ENCODE peak calls at places on chromosomes 6 and 20, in four cellular contexts. Y is GM12878, N is small intestine, W is neural progenitor cell. B is an unnamed sample.

GRCh38 chr6:34176261-34177031 is 30.6 kb upstream of the GRM4 start:
- DNase-seq in N (no peak), W (no peak), Y (no peak), B (no peak)

GRCh38 chr20:16539280-16539679 is 34.0 kb downstream of the KIF16B start:
- DNase-seq in N (peak; percentile 79), Y (no peak), W (no peak), B (no peak)

GRCh38 chr6:116287668-116288282 is 8.0 kb upstream of the TSPYL1 start:
- DNase-seq in Y (no peak), W (peak; percentile 56), N (peak; percentile 53), B (peak; percentile 52)

GRCh38 chr20:38091447-38092216 is 58.1 kb downstream of the RPRD1B start:
- DNase-seq in W (no peak), Y (peak; percentile 60), N (peak; percentile 14), B (no peak)

GRCh38 chr6:42740725-42741124 is 5.2 kb downstream of the TBCC start:
- DNase-seq in W (no peak), Y (no peak), N (no peak), B (no peak)

GRCh38 chr6:151436300-151436699 is 15.6 kb downstream of the RMND1 start:
- DNase-seq in Y (no peak), W (no peak), N (no peak), B (no peak)

GRCh38 chr20:41309817-41310216 is 7.7 kb downstream of the ZHX3 start:
- DNase-seq in N (no peak), W (no peak), Y (no peak), B (no peak)

GRCh38 chr20:36308986-36309385 is 2.8 kb downstream of the DLGAP4 start:
- DNase-seq in Y (no peak), N (no peak), W (no peak), B (no peak)

GRCh38 chr20:22974354-22974753 is 60.8 kb upstream of the SSTR4 start:
- DNase-seq in W (peak; percentile 37), N (no peak), Y (no peak), B (no peak)

GRCh38 chr6:163828038-163828790 is 413.7 kb downstream of the QKI start:
- DNase-seq in W (peak; percentile 31), N (no peak), Y (no peak), B (no peak)

GRCh38 chr6:900716-901605 is 208.0 kb upstream of the EXOC2 start:
- DNase-seq in N (peak; percentile 38), Y (no peak), W (no peak), B (no peak)

GRCh38 chr6:19837511-19838441 is 606 bp downstream of the ID4 start:
- DNase-seq in N (peak; percentile 17), W (peak; percentile 87), Y (no peak), B (no peak)

GRCh38 chr20:63708301-63709148 is 686 bp downstream of the ZGPAT start:
- DNase-seq in W (peak; percentile 54), N (no peak), Y (no peak), B (peak; percentile 16)

GRCh38 chr6:2258112-2258511 is 12.7 kb upstream of the GMDS start:
- DNase-seq in W (no peak), N (no peak), Y (no peak), B (no peak)

GRCh38 chr6:15536201-15536955 is 126.5 kb downstream of the DTNBP1 start:
- DNase-seq in W (no peak), Y (no peak), N (peak; percentile 24), B (no peak)

GRCh38 chr20:50038574-50038991 is 55.8 kb downstream of the SNAI1 start:
- DNase-seq in Y (no peak), W (peak; percentile 62), N (peak; percentile 28), B (no peak)

GRCh38 chr20:24118096-24118780 is 129.7 kb upstream of the GGTLC1 start:
- DNase-seq in N (no peak), Y (no peak), W (no peak), B (no peak)

GRCh38 chr6:140790109-140790508 is 1342.6 kb upstream of the GJE1 start:
- DNase-seq in Y (no peak), W (no peak), N (no peak), B (no peak)

GRCh38 chr6:77040566-77041195 is 422.6 kb downstream of the HTR1B start:
- DNase-seq in Y (no peak), N (no peak), W (no peak), B (no peak)

GRCh38 chr6:7960848-7961247 is 50.3 kb upstream of the TXNDC5 start:
- DNase-seq in Y (peak; percentile 48), W (no peak), N (no peak), B (no peak)

GRCh38 chr6:41921712-41921998 is 356 bp downstream of the BYSL start:
- DNase-seq in Y (no peak), W (no peak), N (no peak), B (no peak)

GRCh38 chr20:1001981-1002681 is at the start of gene RSPO4:
- DNase-seq in N (peak; percentile 17), W (peak; percentile 64), Y (no peak), B (no peak)

GRCh38 chr20:50029697-50030428 is 47.1 kb downstream of the SNAI1 start:
- DNase-seq in Y (no peak), N (no peak), W (no peak), B (no peak)

GRCh38 chr6:39203398-39203797 is 25.9 kb downstream of the KCNK5 start:
- DNase-seq in Y (no peak), N (no peak), W (no peak), B (no peak)

GRCh38 chr6:25042599-25042936 is 106.8 kb upstream of the RIPOR2 start:
- DNase-seq in N (peak; percentile 10), W (no peak), Y (no peak), B (no peak)

GRCh38 chr6:108074359-108075144 is at the start of gene OSTM1:
- DNase-seq in Y (peak; percentile 36), W (peak; percentile 95), N (peak; percentile 88), B (peak; percentile 82)

DNA sequence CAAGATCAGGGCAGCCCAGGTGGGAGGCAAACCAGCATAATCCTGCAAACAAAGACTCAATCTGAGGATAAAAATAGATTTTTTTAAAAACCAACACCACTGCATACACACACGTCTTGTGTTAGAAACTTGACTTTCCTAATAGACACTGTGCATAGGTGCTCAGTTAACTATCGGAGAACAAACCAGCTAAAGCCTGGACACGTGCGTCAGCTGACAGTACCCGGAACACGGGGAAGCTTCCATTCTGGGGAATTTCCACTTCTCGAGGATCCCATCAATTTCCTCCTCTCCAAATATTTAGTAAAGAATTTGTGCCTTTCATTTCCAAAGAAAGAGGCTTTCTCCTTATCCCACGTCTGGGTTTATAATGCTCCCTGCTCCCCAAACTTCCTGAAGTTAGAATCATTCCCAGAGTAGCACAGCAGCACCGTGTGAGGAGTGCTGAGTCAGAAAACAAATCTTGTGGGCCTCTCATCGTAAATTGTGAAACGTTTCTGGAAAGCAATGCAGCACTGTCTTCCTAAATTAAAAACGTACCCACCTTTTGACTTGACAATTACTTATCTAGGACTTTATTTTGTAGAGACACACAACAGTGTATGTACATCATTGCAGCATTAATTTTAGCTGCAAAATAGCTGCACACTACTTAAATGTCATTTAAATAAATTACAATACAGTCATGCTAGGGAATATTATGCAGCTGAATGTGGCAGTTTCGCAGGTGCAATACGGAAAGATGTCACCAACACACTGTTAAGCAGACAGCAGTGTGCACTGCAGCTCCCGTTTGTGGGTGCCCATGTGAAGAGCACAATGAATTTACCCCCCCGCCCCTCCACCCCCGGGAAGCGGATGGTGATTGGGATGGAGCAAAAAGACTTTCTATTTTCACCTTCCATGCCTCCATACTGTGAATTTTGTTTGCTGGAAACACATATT is 31.0 kb downstream of the RRBP1 start:
- DNase-seq in W (no peak), Y (no peak), N (no peak), B (no peak)
- H3K4me1 ChIP-seq in W (peaks cover 27% of the 10 kb centered on the region), Y (peaks cover 9% of the 10 kb centered on the region), N (peaks cover 20% of the 10 kb centered on the region), B (peaks cover 7% of the 10 kb centered on the region)

DNA sequence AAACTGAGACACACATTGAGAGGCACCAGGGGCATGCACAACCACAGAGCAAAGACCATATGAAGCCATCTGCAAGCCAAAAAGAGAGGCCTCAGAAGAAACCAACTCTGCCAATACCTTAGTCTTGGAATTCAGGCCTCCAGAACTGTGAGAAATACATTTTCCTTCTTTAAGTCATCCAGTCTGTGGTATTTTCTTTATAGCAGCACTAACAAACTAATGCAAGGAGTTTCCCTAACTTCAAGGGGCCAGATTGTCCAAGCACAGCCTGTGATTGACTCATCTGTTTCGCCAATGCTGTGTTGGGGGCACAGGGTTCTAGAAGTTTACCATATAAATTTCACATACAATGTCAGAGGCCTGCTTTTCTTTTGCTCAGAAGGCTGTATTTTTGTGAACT is 364.6 kb downstream of the GJA1 start:
- DNase-seq in N (no peak), W (no peak), Y (no peak), B (no peak)
- H3K9me3 ChIP-seq in N (no peaks in the 10 kb centered on the region), W (no peaks in the 10 kb centered on the region), Y (no peaks in the 10 kb centered on the region), B (peaks cover 2% of the 10 kb centered on the region)

GRCh38 chr6:82573200-82573972 is 209.8 kb downstream of the TPBG start:
- DNase-seq in W (no peak), N (no peak), Y (no peak), B (no peak)

GRCh38 chr6:82571431-82571830 is 207.8 kb downstream of the TPBG start:
- DNase-seq in N (no peak), W (peak; percentile 26), Y (no peak), B (no peak)

DNA sequence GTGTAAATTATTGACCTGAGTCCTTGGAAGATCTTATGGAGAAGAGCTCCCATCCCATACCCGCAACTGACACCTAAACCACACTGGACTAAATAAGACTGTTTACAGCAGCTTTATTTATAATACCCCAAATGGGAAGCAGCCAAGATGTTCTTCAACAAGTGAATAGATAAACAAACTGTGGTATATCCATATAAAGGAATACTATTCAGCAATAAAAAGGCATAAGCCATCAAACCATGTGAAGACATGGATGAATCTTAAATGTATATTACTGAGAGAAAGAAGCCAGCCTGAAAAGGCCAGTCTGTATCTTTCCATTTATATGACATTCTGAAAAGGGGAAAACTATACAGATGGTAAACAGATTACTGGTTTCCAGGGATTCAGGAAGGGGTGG is 212.7 kb downstream of the TPBG start:
- DNase-seq in Y (no peak), N (no peak), W (no peak), B (no peak)
- H3K4me3 ChIP-seq in Y (no peak overlapping the region), N (no peak overlapping the region), W (no peak overlapping the region), B (no peak overlapping the region)

GRCh38 chr20:3744037-3744436 is 11.6 kb downstream of the HSPA12B start:
- DNase-seq in Y (no peak), W (no peak), N (no peak), B (no peak)

GRCh38 chr20:3740600-3741301 is 8.3 kb downstream of the HSPA12B start:
- DNase-seq in Y (no peak), W (no peak), N (no peak), B (no peak)

GRCh38 chr20:3743251-3743650 is 10.8 kb downstream of the HSPA12B start:
- DNase-seq in W (no peak), N (no peak), Y (no peak), B (no peak)

GRCh38 chr20:3739926-3740599 is 7.6 kb downstream of the HSPA12B start:
- DNase-seq in W (no peak), N (no peak), Y (no peak), B (no peak)

DNA sequence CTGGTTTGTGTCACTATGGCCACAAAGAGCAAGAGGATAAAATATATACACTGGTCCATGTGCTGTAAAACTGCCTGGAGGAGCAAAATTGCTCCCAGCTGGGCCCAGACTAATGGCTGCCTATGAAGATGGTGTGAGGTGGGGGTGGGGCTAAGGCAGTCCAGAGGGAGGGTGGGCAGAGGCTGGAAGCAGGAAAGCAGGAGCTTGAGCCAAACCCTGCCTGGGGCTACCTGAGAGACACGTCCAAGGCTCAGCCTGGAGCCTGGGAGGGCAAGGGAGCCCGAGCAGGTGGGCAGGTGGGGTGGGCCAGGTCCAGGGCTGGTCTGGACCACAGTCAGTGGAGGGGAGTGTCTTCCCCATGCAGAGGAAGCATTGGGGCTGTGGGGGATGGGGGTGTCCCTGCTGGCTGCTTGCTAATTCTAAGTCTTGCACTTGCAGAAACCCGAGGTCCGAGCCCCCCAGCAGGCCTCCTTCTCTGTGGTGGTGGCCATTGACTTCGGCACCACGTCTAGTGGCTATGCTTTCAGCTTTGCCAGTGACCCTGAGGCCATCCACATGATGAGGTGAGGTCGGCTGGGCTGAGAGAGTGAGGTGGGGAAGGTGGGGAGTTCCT is 9.5 kb downstream of the HSPA12B start:
- DNase-seq in Y (no peak), N (no peak), W (no peak), B (no peak)
- H3K4me1 ChIP-seq in Y (no peaks in the 10 kb centered on the region), N (no peaks in the 10 kb centered on the region), W (peaks cover 5% of the 10 kb centered on the region), B (peaks cover 6% of the 10 kb centered on the region)

GRCh38 chr6:161211380-161212035 is 62.4 kb downstream of the AGPAT4 start:
- DNase-seq in N (no peak), W (peak; percentile 20), Y (no peak), B (no peak)
- H3K9me3 ChIP-seq in N (no peaks in the 10 kb centered on the region), W (peaks cover 29% of the 10 kb centered on the region), Y (no peaks in the 10 kb centered on the region), B (peaks cover 18% of the 10 kb centered on the region)

B was measured in HAP-1.